ENCODE peak calls at places on chromosomes 1 and 21, in five cellular contexts. One of them, this sample, is unnamed.

GRCh38 chr1:154446292-154446691 is 41.1 kb downstream of the IL6R start:
- DNase-seq in T-helper 9 cell: no peak
- DNase-seq in caudate nucleus: no peak
- DNase-seq in heart left ventricle: peak
- DNase-seq in NCI-H460: no peak
- DNase-seq in this sample: no peak

GRCh38 chr1:200299571-200299970 is 110.3 kb downstream of the ZNF281 start:
- DNase-seq in T-helper 9 cell: no peak
- DNase-seq in caudate nucleus: no peak
- DNase-seq in heart left ventricle: no peak
- DNase-seq in NCI-H460: no peak
- DNase-seq in this sample: no peak

GRCh38 chr1:41672641-41673313 is 188.3 kb upstream of the EDN2 start:
- DNase-seq in T-helper 9 cell: no peak
- DNase-seq in caudate nucleus: no peak
- DNase-seq in heart left ventricle: no peak
- DNase-seq in NCI-H460: no peak
- DNase-seq in this sample: no peak

GRCh38 chr1:154405762-154406571 is 824 bp downstream of the IL6R start:
- DNase-seq in T-helper 9 cell: peak
- DNase-seq in caudate nucleus: no peak
- DNase-seq in heart left ventricle: peak
- DNase-seq in NCI-H460: peak
- DNase-seq in this sample: peak

GRCh38 chr1:208997726-208998312 is 585.7 kb upstream of the CAMK1G start:
- DNase-seq in T-helper 9 cell: no peak
- DNase-seq in caudate nucleus: no peak
- DNase-seq in heart left ventricle: no peak
- DNase-seq in NCI-H460: no peak
- DNase-seq in this sample: no peak

GRCh38 chr1:63601912-63602311 is 8.7 kb downstream of the PGM1 start:
- DNase-seq in T-helper 9 cell: no peak
- DNase-seq in caudate nucleus: no peak
- DNase-seq in heart left ventricle: no peak
- DNase-seq in NCI-H460: no peak
- DNase-seq in this sample: no peak

GRCh38 chr1:208150810-208151458 is 93.2 kb downstream of the PLXNA2 start:
- DNase-seq in T-helper 9 cell: no peak
- DNase-seq in caudate nucleus: no peak
- DNase-seq in heart left ventricle: no peak
- DNase-seq in NCI-H460: no peak
- DNase-seq in this sample: no peak

GRCh38 chr1:7121622-7121988 is 336.4 kb downstream of the CAMTA1 start:
- DNase-seq in T-helper 9 cell: no peak
- DNase-seq in caudate nucleus: no peak
- DNase-seq in heart left ventricle: peak
- DNase-seq in NCI-H460: no peak
- DNase-seq in this sample: peak

GRCh38 chr21:30468912-30469812 is 11.0 kb downstream of the KRTAP19-1 start:
- DNase-seq in T-helper 9 cell: no peak
- DNase-seq in caudate nucleus: no peak
- DNase-seq in heart left ventricle: no peak
- DNase-seq in NCI-H460: no peak
- DNase-seq in this sample: no peak

GRCh38 chr1:84415386-84415785 is 17.1 kb downstream of the DNASE2B start:
- DNase-seq in T-helper 9 cell: no peak
- DNase-seq in caudate nucleus: no peak
- DNase-seq in heart left ventricle: no peak
- DNase-seq in NCI-H460: no peak
- DNase-seq in this sample: no peak

GRCh38 chr1:209875510-209875909 is 47.7 kb downstream of the UTP25 start:
- DNase-seq in T-helper 9 cell: no peak
- DNase-seq in caudate nucleus: no peak
- DNase-seq in heart left ventricle: no peak
- DNase-seq in NCI-H460: peak
- DNase-seq in this sample: no peak

GRCh38 chr1:108050911-108051624 is 86.1 kb upstream of the VAV3 start:
- DNase-seq in T-helper 9 cell: no peak
- DNase-seq in caudate nucleus: no peak
- DNase-seq in heart left ventricle: no peak
- DNase-seq in NCI-H460: no peak
- DNase-seq in this sample: peak

GRCh38 chr1:185318431-185319151 is 1.5 kb upstream of the IVNS1ABP start:
- DNase-seq in T-helper 9 cell: no peak
- DNase-seq in caudate nucleus: no peak
- DNase-seq in heart left ventricle: no peak
- DNase-seq in NCI-H460: no peak
- DNase-seq in this sample: no peak

GRCh38 chr1:165228676-165229075 is 127.8 kb downstream of the LMX1A start:
- DNase-seq in T-helper 9 cell: no peak
- DNase-seq in caudate nucleus: no peak
- DNase-seq in heart left ventricle: no peak
- DNase-seq in NCI-H460: no peak
- DNase-seq in this sample: no peak

GRCh38 chr1:236998571-236998970 is 5.7 kb downstream of the MT1HL1 start:
- DNase-seq in T-helper 9 cell: no peak
- DNase-seq in caudate nucleus: no peak
- DNase-seq in heart left ventricle: peak
- DNase-seq in NCI-H460: no peak
- DNase-seq in this sample: peak

GRCh38 chr1:43973981-43974442 is 748 bp upstream of the ATP6V0B start:
- DNase-seq in T-helper 9 cell: no peak
- DNase-seq in caudate nucleus: no peak
- DNase-seq in heart left ventricle: no peak
- DNase-seq in NCI-H460: no peak
- DNase-seq in this sample: no peak

GRCh38 chr1:34277150-34277549 is 100.4 kb downstream of the C1orf94 start:
- DNase-seq in T-helper 9 cell: no peak
- DNase-seq in caudate nucleus: no peak
- DNase-seq in heart left ventricle: no peak
- DNase-seq in NCI-H460: no peak
- DNase-seq in this sample: no peak

GRCh38 chr1:161305872-161306519 is 3.8 kb downstream of the MPZ start:
- DNase-seq in T-helper 9 cell: peak
- DNase-seq in caudate nucleus: peak
- DNase-seq in heart left ventricle: peak
- DNase-seq in NCI-H460: peak
- DNase-seq in this sample: peak

GRCh38 chr1:211735208-211736170 is 60.1 kb upstream of the NEK2 start:
- DNase-seq in T-helper 9 cell: no peak
- DNase-seq in caudate nucleus: peak
- DNase-seq in heart left ventricle: no peak
- DNase-seq in NCI-H460: peak
- DNase-seq in this sample: no peak

This sample was measured in heart right ventricle.